ENCODE peak calls at places on chromosomes 13 and 19, in five cellular contexts. E, W, Y, T and Q are unnamed samples. For H3K36me3, the result is how much of the 10 kb centered on the place peaks cover.

GRCh38 chr19:11813801-11814706 is at the start of gene ZNF440:
- DNase-seq in E (peak), W (peak), Y (peak), T (peak), Q (peak)

GRCh38 chr13:52070929-52071523 is 46.5 kb downstream of the UTP14C start:
- DNase-seq in E (peak), W (peak), Y (no peak), T (peak), Q (no peak)

GRCh38 chr19:13022859-13023636 is 27.8 kb downstream of the NFIX start:
- DNase-seq in E (peak), W (peak), Y (peak), T (peak), Q (peak)

GRCh38 chr19:17340871-17341357 is 3.6 kb downstream of the GTPBP3 start:
- DNase-seq in E (no peak), W (no peak), Y (no peak), T (peak), Q (no peak)

GRCh38 chr19:2503521-2504109 is 27.7 kb downstream of the GADD45B start:
- DNase-seq in E (no peak), W (peak), Y (no peak), T (peak), Q (peak)

GRCh38 chr13:111429064-111429558 is 108.7 kb downstream of the TEX29 start:
- DNase-seq in E (peak), W (peak), Y (peak), T (peak), Q (no peak)

GRCh38 chr19:55304279-55304978 is 20.6 kb downstream of the BRSK1 start:
- DNase-seq in E (peak), W (peak), Y (peak), T (peak), Q (no peak)

GRCh38 chr13:39895254-39895653 is 239.8 kb downstream of the COG6 start:
- DNase-seq in E (no peak), W (no peak), Y (no peak), T (no peak), Q (no peak)

GRCh38 chr13:110390572-110390971 is 83.5 kb downstream of the COL4A2 start:
- DNase-seq in E (no peak), W (peak), Y (no peak), T (no peak), Q (no peak)

GRCh38 chr13:98996046-98996445 is 18.2 kb upstream of the DOCK9 start:
- DNase-seq in E (no peak), W (no peak), Y (no peak), T (no peak), Q (no peak)

GRCh38 chr13:113967206-113967720 is 6.6 kb downstream of the C13orf46 start:
- DNase-seq in E (no peak), W (no peak), Y (no peak), T (no peak), Q (no peak)

GRCh38 chr19:42436006-42436405 is 6.7 kb downstream of the CXCL17 start:
- DNase-seq in E (no peak), W (peak), Y (peak), T (no peak), Q (peak)

GRCh38 chr13:95002968-95003813 is 290.8 kb upstream of the SOX21 start:
- DNase-seq in E (no peak), W (no peak), Y (no peak), T (no peak), Q (no peak)

GRCh38 chr13:113598481-113598880 is 13.9 kb downstream of the TFDP1 start:
- DNase-seq in E (no peak), W (no peak), Y (no peak), T (no peak), Q (no peak)

GRCh38 chr13:20799726-20800416 is 26.1 kb upstream of the EEF1AKMT1 start:
- DNase-seq in E (no peak), W (peak), Y (no peak), T (no peak), Q (no peak)

GRCh38 chr19:51690359-51691121 is 2.6 kb upstream of the SPACA6 start:
- DNase-seq in E (peak), W (peak), Y (peak), T (peak), Q (no peak)

GRCh38 chr13:81770868-81771505 is 1430.1 kb upstream of the SPRY2 start:
- DNase-seq in E (peak), W (no peak), Y (no peak), T (peak), Q (no peak)

GRCh38 chr19:2540646-2541454 is 64.9 kb downstream of the GADD45B start:
- DNase-seq in E (peak), W (peak), Y (peak), T (peak), Q (peak)

GRCh38 chr19:3721131-3721899 is 13.1 kb downstream of the TJP3 start:
- DNase-seq in E (peak), W (peak), Y (peak), T (peak), Q (no peak)

GRCh38 chr13:87084192-87084591 is 587.0 kb upstream of the SLITRK5 start:
- DNase-seq in E (peak), W (no peak), Y (no peak), T (peak), Q (no peak)

GRCh38 chr13:39051157-39051556 is 12.9 kb downstream of the NHLRC3 start:
- DNase-seq in E (no peak), W (peak), Y (no peak), T (peak), Q (no peak)

GRCh38 chr13:87982436-87982835 is 311.3 kb downstream of the SLITRK5 start:
- DNase-seq in E (no peak), W (no peak), Y (no peak), T (no peak), Q (no peak)

GRCh38 chr13:41416276-41416675 is 41.1 kb upstream of the RGCC start:
- DNase-seq in E (no peak), W (no peak), Y (no peak), T (no peak), Q (peak)

GRCh38 chr13:29958476-29958875 is 108.1 kb upstream of the UBL3 start:
- DNase-seq in E (peak), W (no peak), Y (no peak), T (no peak), Q (no peak)

GRCh38 chr13:24868874-24869273 is 104.9 kb downstream of the RNF17 start:
- DNase-seq in E (no peak), W (no peak), Y (no peak), T (no peak), Q (no peak)

GRCh38 chr19:46076951-46077814 is 36.4 kb upstream of the IGFL4 start:
- DNase-seq in E (peak), W (peak), Y (peak), T (peak), Q (no peak)

DNA sequence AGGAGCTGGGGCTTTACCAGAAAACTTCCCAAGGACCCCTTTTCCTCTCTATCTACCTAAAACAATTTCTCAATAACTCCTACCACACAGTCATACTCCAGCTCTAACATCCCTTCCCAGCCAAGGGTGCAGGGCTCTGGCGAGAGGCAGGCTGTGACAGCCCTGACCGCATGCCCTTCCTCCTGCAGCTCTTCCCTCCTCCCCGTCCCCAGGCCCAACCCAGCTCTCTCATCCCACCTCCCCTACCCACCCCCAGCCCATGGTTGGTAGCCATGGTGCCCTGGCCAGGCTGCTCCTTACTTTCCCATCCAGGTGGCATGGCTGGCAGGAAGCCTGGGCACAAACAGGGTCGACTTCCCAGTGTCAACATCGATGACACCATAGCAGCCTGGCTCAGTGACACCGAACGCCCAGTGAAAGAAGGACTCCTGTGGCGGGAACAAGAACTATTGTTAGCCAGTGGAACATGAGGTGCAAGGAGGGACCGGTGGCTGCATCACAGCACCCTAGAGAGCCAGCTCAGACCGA is 10.8 kb downstream of the PEPD start:
- DNase-seq in E (no peak), W (no peak), Y (no peak), T (no peak), Q (no peak)
- H3K36me3 ChIP-seq in E (under half), W (under half), Y (under half), T (under half), Q (under half)

GRCh38 chr19:19679176-19680073 is 10.8 kb downstream of the ZNF101 start:
- DNase-seq in E (no peak), W (no peak), Y (no peak), T (no peak), Q (no peak)
- H3K36me3 ChIP-seq in E (under half), W (under half), Y (under half), T (under half), Q (under half)

GRCh38 chr19:10187315-10187714 is 7.4 kb downstream of the DNMT1 start:
- DNase-seq in E (no peak), W (no peak), Y (no peak), T (no peak), Q (no peak)

GRCh38 chr19:10193666-10194499 is 870 bp downstream of the DNMT1 start:
- DNase-seq in E (no peak), W (peak), Y (peak), T (peak), Q (no peak)

GRCh38 chr19:10192922-10193321 is 1.8 kb downstream of the DNMT1 start:
- DNase-seq in E (no peak), W (no peak), Y (no peak), T (no peak), Q (no peak)

GRCh38 chr19:10191347-10191746 is 3.4 kb downstream of the DNMT1 start:
- DNase-seq in E (no peak), W (peak), Y (peak), T (no peak), Q (peak)

DNA sequence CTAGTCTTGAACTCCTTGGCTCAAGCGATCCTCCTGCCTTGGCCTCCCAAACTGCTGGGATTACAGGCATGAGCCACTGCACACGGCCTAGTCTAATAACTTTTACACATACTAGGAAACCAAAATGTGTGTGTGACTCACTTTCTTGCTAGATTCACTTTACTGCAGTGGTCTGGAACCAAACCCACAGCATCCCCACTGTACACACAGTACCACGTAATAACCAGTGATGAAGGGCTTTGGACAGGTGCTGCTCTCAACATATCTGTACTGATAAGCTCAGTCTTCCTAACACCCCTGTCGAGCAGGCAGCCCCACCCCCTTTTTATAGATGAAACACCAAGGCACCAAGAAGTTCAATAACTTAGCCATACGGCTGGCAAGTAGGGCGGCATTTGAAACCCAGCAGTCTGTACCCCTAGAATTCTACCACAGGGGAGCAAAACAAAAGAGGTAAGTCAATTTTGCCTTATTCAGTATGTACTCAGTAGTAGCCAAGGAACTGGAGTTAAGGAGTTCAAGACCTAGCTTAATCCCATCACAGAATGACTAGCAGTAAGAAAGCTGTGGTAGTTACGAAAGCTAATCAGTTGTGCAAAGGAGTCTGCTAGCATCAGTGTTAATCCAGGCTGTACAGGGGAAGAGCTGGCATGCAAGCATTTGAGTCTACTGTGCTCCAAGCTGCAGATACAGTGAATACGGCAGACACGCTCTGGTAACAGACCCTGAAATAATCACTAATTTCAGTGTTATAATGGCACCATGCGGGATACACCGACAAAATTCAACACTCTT is 4.9 kb downstream of the DNMT1 start:
- DNase-seq in E (no peak), W (peak), Y (no peak), T (no peak), Q (no peak)
- H3K36me3 ChIP-seq in E (under half), W (under half), Y (under half), T (under half), Q (under half)

GRCh38 chr19:35167251-35168119 is 12.9 kb downstream of the FXYD5 start:
- DNase-seq in E (no peak), W (no peak), Y (no peak), T (no peak), Q (no peak)
- H3K36me3 ChIP-seq in E (under half), W (under half), Y (under half), T (under half), Q (under half)

DNA sequence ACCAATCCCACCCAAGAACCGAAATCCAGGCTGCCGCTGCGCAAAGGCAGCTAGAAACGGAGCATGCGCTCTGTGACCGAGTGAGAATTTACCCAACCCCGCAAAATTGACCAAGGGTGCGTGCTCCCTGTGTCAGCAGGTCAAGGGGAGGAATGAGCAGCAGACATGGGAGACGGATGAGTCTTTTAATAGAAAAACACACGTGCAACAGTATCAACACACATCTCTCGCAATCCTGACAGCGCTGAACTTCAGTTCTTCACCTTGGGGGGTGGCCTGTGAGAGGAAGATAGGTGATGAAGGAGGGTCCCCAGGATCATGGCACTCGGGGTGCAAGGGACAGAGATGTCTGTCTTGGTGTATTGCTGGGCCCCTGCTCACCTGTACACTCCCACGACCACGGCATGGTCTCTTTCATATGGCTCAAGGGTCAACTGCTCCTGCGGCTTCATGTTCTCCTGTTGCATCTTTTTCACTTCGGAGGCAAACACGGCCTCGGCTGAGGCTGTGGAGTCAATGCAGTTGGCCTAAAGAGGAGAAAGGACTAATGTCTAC is 402 bp upstream of the DYRK1B start:
- DNase-seq in E (no peak), W (no peak), Y (no peak), T (no peak), Q (no peak)
- H3K36me3 ChIP-seq in E (under half), W (under half), Y (under half), T (under half), Q (under half)

DNA sequence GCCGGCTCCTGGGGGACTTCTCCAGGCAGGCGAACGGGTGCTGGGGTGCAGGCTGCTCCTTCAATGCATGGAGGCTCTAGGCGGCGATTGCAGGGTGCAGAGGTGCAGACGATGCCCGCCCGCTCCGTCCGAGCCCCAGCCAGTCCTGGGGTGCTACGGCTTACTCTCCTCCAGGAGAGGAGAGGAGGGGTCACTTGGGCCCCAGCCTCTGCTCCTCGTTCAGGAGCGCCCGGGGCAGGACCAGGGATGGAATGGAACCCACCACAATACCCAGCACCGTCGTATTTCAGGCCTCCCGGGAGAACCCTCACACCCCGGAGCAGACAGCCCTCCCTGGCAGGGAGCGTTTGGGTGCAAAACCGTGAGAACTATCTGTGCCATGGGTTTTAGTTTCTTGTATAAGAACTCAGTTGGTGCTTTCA is 46.6 kb downstream of the ARHGEF18 start:
- DNase-seq in E (no peak), W (no peak), Y (no peak), T (no peak), Q (no peak)
- H3K36me3 ChIP-seq in E (under half), W (under half), Y (under half), T (under half), Q (under half)

GRCh38 chr19:15264933-15265206 is 32.6 kb upstream of the EPHX3 start:
- DNase-seq in E (no peak), W (no peak), Y (no peak), T (no peak), Q (no peak)
- H3K36me3 ChIP-seq in E (under half), W (under half), Y (under half), T (under half), Q (under half)